ENCODE peak calls at places on chromosomes 7 and 10, in four cellular contexts. E is K562, G is heart left ventricle, R is uterus. H is an unnamed sample. For H3K4me1, the result is how much of the 10 kb centered on the place peaks cover.

GRCh38 chr7:146591976-146592375 is 475.4 kb downstream of the CNTNAP2 start:
- DNase-seq in E (no peak), R (no peak), G (no peak), H (no peak)

GRCh38 chr10:47405829-47406547 is 21.9 kb upstream of the ZNF488 start:
- DNase-seq in G (no peak), E (no peak), R (peak), H (no peak)

GRCh38 chr7:116805100-116805544 is 57.3 kb upstream of the CAPZA2 start:
- DNase-seq in G (peak), R (no peak), E (no peak), H (no peak)

GRCh38 chr10:68138526-68138925 is 29.2 kb downstream of the MYPN start:
- DNase-seq in R (no peak), E (no peak), G (no peak), H (no peak)

GRCh38 chr10:125009580-125010235 is 67.8 kb downstream of the ZRANB1 start:
- DNase-seq in G (no peak), E (no peak), R (no peak), H (no peak)

GRCh38 chr7:143503261-143503660 is 25.6 kb downstream of the TAS2R41 start:
- DNase-seq in R (no peak), G (no peak), E (no peak), H (no peak)

GRCh38 chr7:38801786-38802185 is 107.2 kb downstream of the VPS41 start:
- DNase-seq in G (no peak), R (no peak), E (no peak), H (no peak)

GRCh38 chr7:44736896-44737295 is 11.8 kb upstream of the ZMIZ2 start:
- DNase-seq in R (no peak), G (no peak), E (no peak), H (no peak)

GRCh38 chr7:107076781-107077698 is 32.5 kb downstream of the PRKAR2B start:
- DNase-seq in E (peak), G (no peak), R (no peak), H (no peak)

GRCh38 chr7:131952365-131952764 is 395.9 kb upstream of the PODXL start:
- DNase-seq in E (no peak), R (no peak), G (no peak), H (no peak)

GRCh38 chr7:41508755-41509154 is 194.1 kb downstream of the INHBA start:
- DNase-seq in G (no peak), R (no peak), E (no peak), H (no peak)

GRCh38 chr10:59536576-59537014 is 173.1 kb downstream of the SLC16A9 start:
- DNase-seq in E (no peak), R (peak), G (peak), H (no peak)
- H3K27ac ChIP-seq in E (no peak), R (peak), G (peak), H (peak)

GRCh38 chr10:5608608-5609270 is 57.7 kb downstream of the ASB13 start:
- DNase-seq in G (no peak), R (no peak), E (no peak), H (no peak)

GRCh38 chr10:5606864-5607263 is 59.5 kb downstream of the ASB13 start:
- DNase-seq in E (no peak), R (no peak), G (no peak), H (no peak)

GRCh38 chr10:5611899-5612680 is 54.3 kb downstream of the ASB13 start:
- DNase-seq in E (no peak), G (no peak), R (no peak), H (no peak)

GRCh38 chr10:5607594-5607993 is 58.8 kb downstream of the ASB13 start:
- DNase-seq in R (no peak), E (no peak), G (no peak), H (no peak)

GRCh38 chr10:5609952-5610616 is 56.3 kb downstream of the ASB13 start:
- DNase-seq in E (peak), R (no peak), G (no peak), H (no peak)
- TF ChIP-seq POLR2A in E (no peak), R (no peak), G (no peak), H (no peak)

GRCh38 chr10:103775786-103776185 is 79.6 kb downstream of the SH3PXD2A start:
- DNase-seq in R (no peak), G (no peak), E (no peak), H (no peak)

GRCh38 chr10:103780242-103781149 is 74.9 kb downstream of the SH3PXD2A start:
- DNase-seq in G (no peak), R (no peak), E (no peak), H (no peak)

GRCh38 chr10:103781329-103782061 is 73.9 kb downstream of the SH3PXD2A start:
- DNase-seq in G (no peak), R (no peak), E (peak), H (no peak)

GRCh38 chr10:103778358-103779139 is 76.8 kb downstream of the SH3PXD2A start:
- DNase-seq in E (no peak), G (no peak), R (no peak), H (no peak)

DNA sequence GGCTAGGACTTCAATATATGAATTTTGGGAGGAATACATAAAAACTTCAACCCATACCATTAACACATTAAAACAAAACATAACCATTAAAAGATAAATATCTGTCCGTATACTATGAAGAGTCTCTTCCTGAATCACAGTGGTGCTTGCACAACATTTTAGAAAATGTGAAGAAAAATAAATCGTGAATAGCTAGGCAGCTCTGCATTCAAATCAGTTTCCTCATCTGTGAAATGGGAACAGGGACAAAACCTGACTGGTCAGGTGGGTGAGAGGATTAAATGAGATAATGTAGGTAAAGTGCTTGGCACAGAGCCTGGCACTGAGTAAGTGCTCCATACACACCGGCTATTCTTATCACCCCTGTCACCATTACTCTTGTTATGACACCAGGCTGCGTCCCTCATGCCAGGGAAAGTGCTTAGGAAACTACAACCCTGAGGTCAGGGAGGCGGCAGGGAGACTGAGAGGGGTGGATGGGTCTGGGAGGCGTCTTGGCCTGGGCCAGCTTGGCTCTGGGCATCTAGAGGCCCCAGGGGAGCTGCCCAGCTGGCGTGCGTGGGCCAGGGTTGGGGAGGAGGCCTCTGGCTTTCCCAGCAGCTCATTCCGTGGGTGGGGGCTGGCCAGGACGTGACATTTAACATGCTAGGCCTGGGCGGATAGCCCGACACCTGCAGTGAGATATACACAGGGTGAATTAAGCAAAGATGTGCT is 78.3 kb downstream of the SH3PXD2A start:
- DNase-seq in R (peak), G (peak), E (no peak), H (no peak)
- H3K4me1 ChIP-seq in R (under half), G (under half), E (under half), H (half or more)

DNA sequence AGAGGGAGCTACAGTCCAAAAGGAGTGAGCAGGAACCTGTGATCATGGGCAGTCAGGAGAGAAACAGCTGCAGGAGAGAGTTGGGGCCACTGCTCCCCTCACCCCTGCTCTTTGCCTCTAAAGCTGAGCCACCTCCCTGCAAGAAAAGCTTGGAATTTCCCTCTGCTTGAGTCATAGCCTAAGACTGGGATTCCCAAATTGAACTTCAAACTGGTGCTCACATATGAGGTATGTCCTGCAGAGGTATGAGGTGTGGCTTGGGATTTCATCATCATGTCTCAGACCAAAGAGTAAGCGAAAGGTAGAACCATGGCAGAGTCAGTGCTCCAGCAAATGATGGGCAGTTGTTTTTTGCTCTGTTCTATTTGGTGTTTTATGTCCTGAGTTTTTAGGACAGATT is 237.1 kb upstream of the NRP1 start:
- DNase-seq in R (no peak), E (no peak), G (no peak), H (no peak)
- H3K27ac ChIP-seq in R (no peak), E (no peak), G (no peak), H (no peak)

GRCh38 chr7:155358948-155359712 is 61.5 kb downstream of the INSIG1 start:
- DNase-seq in R (no peak), G (no peak), E (no peak), H (peak)

GRCh38 chr7:155358066-155358947 is 60.6 kb downstream of the INSIG1 start:
- DNase-seq in G (no peak), R (no peak), E (no peak), H (peak)

GRCh38 chr7:155355745-155356144 is 58.1 kb downstream of the INSIG1 start:
- DNase-seq in E (no peak), R (no peak), G (no peak), H (no peak)

GRCh38 chr7:155356323-155357105 is 58.8 kb downstream of the INSIG1 start:
- DNase-seq in G (no peak), E (peak), R (no peak), H (peak)

DNA sequence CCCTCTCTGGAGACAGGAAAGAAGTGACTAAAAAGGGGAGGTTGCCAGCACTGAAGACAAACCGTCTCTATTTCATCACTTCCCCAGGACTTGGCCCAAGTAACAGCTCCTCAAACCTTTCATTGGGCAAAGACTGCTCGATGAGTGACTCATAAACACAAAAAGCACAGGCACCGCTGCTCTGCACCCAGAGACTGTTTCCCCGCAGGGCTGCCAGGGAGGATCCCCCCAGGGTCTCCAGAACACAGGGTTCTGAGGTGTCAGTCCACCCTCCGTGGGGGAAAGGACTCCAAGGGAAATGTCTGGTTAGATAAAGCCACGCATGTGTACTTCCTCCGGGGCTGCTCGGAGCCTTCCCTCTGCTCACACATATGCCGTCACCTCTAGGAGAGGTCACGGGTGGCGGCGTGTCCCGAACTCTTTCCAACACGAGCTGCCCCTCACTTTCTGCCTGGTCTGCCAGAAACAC is 59.9 kb downstream of the INSIG1 start:
- DNase-seq in E (no peak), R (no peak), G (no peak), H (peak)
- TF ChIP-seq POLR2A in E (no peak), R (no peak), G (no peak), H (no peak)

GRCh38 chr7:100198266-100198665 is 20.5 kb downstream of the STAG3 start:
- DNase-seq in G (no peak), E (no peak), R (no peak), H (no peak)
- H3K4me1 ChIP-seq in G (under half), E (under half), R (under half), H (under half)

GRCh38 chr7:128876127-128876526 is 13.5 kb downstream of the ATP6V1F start:
- DNase-seq in G (no peak), R (no peak), E (no peak), H (peak)
- H3K27ac ChIP-seq in G (no peak), R (no peak), E (no peak), H (no peak)

GRCh38 chr10:70425096-70425495 is 16.4 kb downstream of the NODAL start:
- DNase-seq in G (no peak), E (no peak), R (no peak), H (no peak)
- TF ChIP-seq POLR2A in G (no peak), E (no peak), R (no peak), H (no peak)